ENCODE peak calls at places on chromosome 12, in five cellular contexts. H, J, G, O and Y are unnamed samples. For H3K4me1, the result is how much of the 10 kb centered on the place peaks cover.

GRCh38 chr12:130832561-130833209 is 6.4 kb downstream of the STX2 start:
- DNase-seq in O (no peak), H (no peak), G (no peak), J (no peak), Y (peak)

GRCh38 chr12:67772276-67773169 is 124.0 kb downstream of the DYRK2 start:
- DNase-seq in J (no peak), G (no peak), H (peak), O (peak), Y (peak)

GRCh38 chr12:80946591-80946990 is 8.9 kb upstream of the LIN7A start:
- DNase-seq in J (no peak), H (no peak), O (no peak), G (no peak), Y (no peak)

GRCh38 chr12:6735448-6736191 is 11.8 kb downstream of the COPS7A start:
- DNase-seq in G (peak), O (peak), J (peak), H (no peak), Y (peak)

GRCh38 chr12:113103756-113104450 is 31.7 kb downstream of the RASAL1 start:
- DNase-seq in O (peak), H (peak), J (peak), G (no peak), Y (no peak)

GRCh38 chr12:646303-647038 is 16.8 kb downstream of the NINJ2 start:
- DNase-seq in G (peak), O (no peak), J (no peak), H (no peak), Y (no peak)

GRCh38 chr12:115037830-115038229 is 353.9 kb upstream of the TBX3 start:
- DNase-seq in G (no peak), H (no peak), O (no peak), J (no peak), Y (no peak)

GRCh38 chr12:120356567-120357030 is 12.4 kb downstream of the MSI1 start:
- DNase-seq in G (peak), J (peak), H (peak), O (peak), Y (peak)

GRCh38 chr12:93144109-93144508 is 215.0 kb upstream of the EEA1 start:
- DNase-seq in H (no peak), O (no peak), J (no peak), G (no peak), Y (no peak)

GRCh38 chr12:26857465-26858176 is 24.6 kb upstream of the ITPR2 start:
- DNase-seq in G (no peak), H (no peak), J (no peak), O (no peak), Y (no peak)

GRCh38 chr12:47808049-47808448 is 11.7 kb downstream of the HDAC7 start:
- DNase-seq in H (no peak), J (peak), G (peak), O (peak), Y (no peak)

GRCh38 chr12:92132282-92132681 is 13.4 kb downstream of the BTG1 start:
- DNase-seq in H (no peak), G (no peak), J (no peak), O (no peak), Y (no peak)

GRCh38 chr12:58458093-58458492 is 462.2 kb downstream of the LRIG3 start:
- DNase-seq in G (no peak), O (no peak), H (no peak), J (no peak), Y (no peak)

GRCh38 chr12:14771651-14772137 is 31.6 kb downstream of the WBP11 start:
- DNase-seq in G (no peak), J (peak), H (no peak), O (no peak), Y (no peak)

GRCh38 chr12:123270380-123271181 is 1.1 kb downstream of the CDK2AP1 start:
- DNase-seq in G (no peak), O (no peak), H (no peak), J (no peak), Y (no peak)

GRCh38 chr12:109387425-109388166 is 39.9 kb downstream of the MYO1H start:
- DNase-seq in H (no peak), O (peak), G (no peak), J (no peak), Y (peak)
- TF ChIP-seq CTCF in H (peak), O (peak), G (no peak), J (no peak), Y (peak)

DNA sequence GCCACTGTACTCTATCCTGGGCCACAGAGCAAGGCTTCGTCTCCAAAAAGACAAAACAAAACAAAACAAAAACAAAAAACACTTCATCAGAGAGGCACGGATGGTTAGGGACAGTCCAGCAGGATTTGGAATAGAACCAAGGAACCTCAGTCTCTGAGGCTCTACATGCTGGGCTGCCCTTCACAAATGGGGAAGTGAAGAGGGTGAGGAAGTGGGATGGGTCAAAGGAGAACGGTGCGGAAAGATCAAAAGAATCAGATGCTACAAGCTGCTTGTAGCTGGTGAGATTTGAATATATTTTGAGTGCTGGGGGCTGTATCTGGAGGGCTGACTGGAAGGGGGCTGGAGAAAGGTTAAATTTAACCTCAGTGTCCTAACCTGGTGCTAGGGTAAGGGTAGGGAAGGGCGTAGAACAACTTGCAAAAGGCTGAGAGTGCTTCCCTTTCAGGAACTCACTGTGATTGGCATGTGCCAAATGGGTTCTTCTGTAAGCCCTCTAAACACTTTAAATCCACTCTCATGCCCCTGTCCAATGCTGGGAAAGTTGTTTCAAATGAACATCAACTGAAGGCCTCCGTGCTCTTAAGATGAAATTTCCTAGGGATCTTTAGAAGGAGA is 4.6 kb downstream of the FOXJ2 start:
- DNase-seq in H (no peak), G (no peak), O (peak), J (no peak), Y (no peak)
- H3K4me1 ChIP-seq in H (under half), G (under half), O (half or more), J (half or more), Y (under half)

DNA sequence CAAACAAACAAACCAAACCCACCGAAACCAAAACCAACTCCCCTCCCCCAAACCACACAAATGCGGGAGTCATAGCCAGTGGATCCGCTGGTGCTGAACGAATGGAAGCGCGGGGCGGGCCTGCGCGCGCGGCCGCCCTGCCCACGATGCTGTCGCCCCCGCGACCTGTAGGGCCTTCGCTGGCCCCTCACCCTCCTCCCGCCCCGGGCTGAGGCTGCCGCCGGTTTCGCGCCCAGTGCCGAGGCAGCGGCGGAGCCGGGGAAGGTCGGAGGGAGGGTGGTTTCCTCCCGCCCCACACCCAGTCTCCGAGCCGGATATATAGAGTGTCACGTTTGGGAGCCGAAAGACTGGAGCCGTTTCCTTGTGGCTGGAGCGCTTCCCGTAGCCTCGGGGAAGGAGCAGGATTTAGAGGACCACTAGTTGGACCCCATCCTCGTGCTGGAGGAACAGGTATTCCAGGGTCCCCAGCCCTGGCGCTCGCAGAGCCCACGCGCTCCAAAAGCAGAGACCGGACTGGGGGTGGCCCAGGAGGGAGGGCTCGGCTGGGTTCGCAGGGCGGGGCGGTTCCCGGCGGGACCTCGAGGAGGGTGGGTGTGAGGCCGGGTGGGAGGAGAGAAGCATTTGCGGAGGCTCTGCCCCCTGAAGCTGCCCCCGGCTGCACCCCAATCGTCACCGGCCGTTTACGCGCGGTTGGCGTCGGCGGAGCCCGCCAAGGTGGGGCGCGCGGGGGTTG is at the start of gene FAR2:
- DNase-seq in H (no peak), O (peak), G (peak), J (peak), Y (peak)
- H3K4me3 ChIP-seq in H (peak), O (peak), G (peak), J (peak), Y (peak)

GRCh38 chr12:82651489-82651888 is 35.2 kb upstream of the TMTC2 start:
- DNase-seq in O (no peak), J (no peak), H (no peak), G (no peak), Y (no peak)

GRCh38 chr12:82648510-82648909 is 38.2 kb upstream of the TMTC2 start:
- DNase-seq in G (no peak), J (no peak), O (no peak), H (no peak), Y (no peak)

GRCh38 chr12:82645414-82645813 is 41.3 kb upstream of the TMTC2 start:
- DNase-seq in O (no peak), J (no peak), H (no peak), G (no peak), Y (no peak)

GRCh38 chr12:82650627-82651337 is 35.9 kb upstream of the TMTC2 start:
- DNase-seq in O (no peak), H (no peak), G (no peak), J (no peak), Y (peak)

DNA sequence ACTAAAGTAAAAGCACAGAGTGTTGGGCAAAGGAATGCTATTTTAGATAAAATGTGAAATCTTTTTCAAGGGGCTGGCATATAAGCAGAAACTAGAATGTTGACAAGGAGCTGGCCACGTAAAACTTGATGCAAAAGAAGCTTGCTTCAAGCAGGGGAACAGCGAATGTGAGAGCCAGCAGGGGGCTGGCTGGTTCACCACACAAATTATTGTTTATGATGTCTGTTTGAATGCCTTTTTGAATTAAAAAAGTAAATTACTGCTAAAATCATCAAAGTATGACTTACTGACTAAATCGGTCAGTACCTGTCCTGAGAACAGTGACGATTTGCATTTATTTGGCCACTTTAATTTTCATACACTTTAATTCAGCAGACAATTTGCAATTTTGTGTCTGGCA is 38.9 kb upstream of the TMTC2 start:
- DNase-seq in H (no peak), J (no peak), O (no peak), G (no peak), Y (no peak)
- TF ChIP-seq CTCF in H (no peak), J (no peak), O (no peak), G (no peak), Y (no peak)

GRCh38 chr12:77345336-77345735 is 280.0 kb upstream of the E2F7 start:
- DNase-seq in H (no peak), O (no peak), J (no peak), G (no peak), Y (no peak)

GRCh38 chr12:77342275-77342674 is 276.9 kb upstream of the E2F7 start:
- DNase-seq in H (no peak), G (no peak), O (no peak), J (no peak), Y (no peak)

GRCh38 chr12:77339610-77340009 is 274.2 kb upstream of the E2F7 start:
- DNase-seq in H (no peak), O (no peak), J (no peak), G (no peak), Y (no peak)

GRCh38 chr12:77344651-77345050 is 279.3 kb upstream of the E2F7 start:
- DNase-seq in H (no peak), J (no peak), G (no peak), O (no peak), Y (no peak)

GRCh38 chr12:77343291-77343690 is 277.9 kb upstream of the E2F7 start:
- DNase-seq in J (no peak), G (no peak), O (no peak), H (no peak), Y (no peak)
- H3K4me1 ChIP-seq in J (under half), G (under half), O (under half), H (under half), Y (under half)

GRCh38 chr12:132886529-132887477 is 602 bp downstream of the CHFR start:
- DNase-seq in H (no peak), J (no peak), O (no peak), G (no peak), Y (peak)

GRCh38 chr12:132887513-132888341 is at the start of gene CHFR:
- DNase-seq in J (peak), G (peak), O (peak), H (peak), Y (peak)

GRCh38 chr12:132888852-132889251 is 1.4 kb upstream of the CHFR start:
- DNase-seq in G (no peak), J (no peak), H (no peak), O (no peak), Y (no peak)
- H3K4me3 ChIP-seq in G (no peak), J (no peak), H (peak), O (no peak), Y (no peak)

DNA sequence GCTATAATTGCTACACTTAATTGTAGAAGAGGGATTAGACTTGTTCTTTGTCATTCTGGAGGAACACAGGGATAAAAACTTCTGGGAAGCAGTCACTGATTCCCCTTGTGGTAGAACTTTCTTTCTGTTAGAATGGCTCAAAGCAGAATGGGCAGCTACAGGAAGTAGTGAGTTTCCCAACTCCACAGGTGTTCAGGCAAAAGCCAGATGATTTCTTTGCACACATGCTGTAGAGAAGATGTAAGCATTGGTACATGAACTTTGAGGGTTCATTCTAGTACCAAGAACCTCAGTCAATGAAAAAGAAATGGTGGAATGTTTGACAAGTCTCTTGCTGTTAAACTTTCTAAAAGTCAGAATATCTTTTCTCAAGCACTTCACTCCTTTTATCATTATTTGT is 4.3 kb downstream of the NDUFA9 start:
- DNase-seq in G (no peak), H (no peak), O (no peak), J (no peak), Y (no peak)
- TF ChIP-seq CTCF in G (no peak), H (no peak), O (no peak), J (no peak), Y (no peak)

DNA sequence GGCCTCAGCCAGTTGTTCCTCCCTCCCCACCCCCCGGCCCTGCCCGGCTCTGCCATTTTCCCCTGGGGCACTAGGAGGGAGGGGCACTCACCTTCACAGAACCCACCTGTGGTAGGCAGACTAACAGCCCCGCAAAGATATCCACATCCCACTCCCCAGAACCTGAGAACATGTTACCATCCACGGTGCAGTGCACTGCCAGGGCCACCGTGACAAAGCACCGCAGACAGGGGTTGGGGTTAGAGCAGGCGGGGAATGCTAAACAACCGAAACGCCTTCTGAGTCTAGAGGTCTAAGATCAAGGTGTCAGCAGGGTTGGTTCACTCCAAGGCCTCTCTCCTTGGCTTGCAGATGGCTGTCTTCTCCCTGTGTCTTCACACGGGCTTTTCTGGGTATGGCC is 57.4 kb upstream of the NCOR2 start:
- DNase-seq in J (no peak), O (no peak), G (no peak), H (no peak), Y (no peak)
- H3K4me1 ChIP-seq in J (under half), O (under half), G (under half), H (under half), Y (under half)